ENCODE peak calls at places on chromosomes 2 and 18, in ten cellular contexts. L is AG04450, B is T-helper 22 cell, V is Calu3, R is chondrocyte, T is HTR-8/SVneo, Y is NCI-H69, A is AML-193, E is NCI-H1092 treated with DMSO at 0.1 percent for 48 hours, I is AG08395. H is an unnamed sample.

GRCh38 chr18:74342416-74343043 is 26.9 kb downstream of the C18orf63 start:
- DNase-seq in L (peak), B (no peak), V (peak), R (no peak), T (no peak), Y (peak), A (peak), E (peak), I (peak), H (peak)

GRCh38 chr2:178223806-178224205 is 29.5 kb downstream of the OSBPL6 start:
- DNase-seq in L (no peak), B (no peak), V (no peak), R (no peak), T (no peak), Y (peak), A (no peak), E (no peak), I (no peak), H (no peak)

GRCh38 chr2:42917374-42918017 is 125.1 kb upstream of the HAAO start:
- DNase-seq in L (no peak), B (no peak), V (no peak), R (no peak), T (no peak), Y (no peak), A (no peak), E (no peak), I (peak), H (no peak)

GRCh38 chr18:51666717-51667320 is 469.3 kb upstream of the MEX3C start:
- DNase-seq in L (no peak), B (no peak), V (no peak), R (no peak), T (no peak), Y (peak), A (no peak), E (peak), I (no peak), H (no peak)

GRCh38 chr2:216546646-216547403 is 48.2 kb downstream of the RPL37A start:
- DNase-seq in L (no peak), B (no peak), V (no peak), R (no peak), T (no peak), Y (no peak), A (no peak), E (no peak), I (peak), H (no peak)

GRCh38 chr2:96315400-96316071 is 9.6 kb upstream of the ITPRIPL1 start:
- DNase-seq in L (no peak), B (no peak), V (no peak), R (no peak), T (no peak), Y (no peak), A (peak), E (no peak), I (peak), H (no peak)

GRCh38 chr2:165871025-165871424 is 77.0 kb upstream of the GALNT3 start:
- DNase-seq in L (no peak), B (no peak), V (no peak), R (no peak), T (no peak), Y (peak), A (no peak), E (no peak), I (no peak), H (no peak)

GRCh38 chr2:55887906-55888625 is 35.5 kb downstream of the EFEMP1 start:
- DNase-seq in L (peak), B (no peak), V (no peak), R (no peak), T (no peak), Y (no peak), A (no peak), E (no peak), I (peak), H (no peak)

GRCh38 chr2:211187602-211188001 is 631.2 kb downstream of the CPS1 start:
- DNase-seq in L (no peak), B (no peak), V (no peak), R (no peak), T (no peak), Y (no peak), A (no peak), E (no peak), I (no peak), H (no peak)

GRCh38 chr2:190277234-190278112 is 42.2 kb downstream of the HIBCH start:
- DNase-seq in L (no peak), B (no peak), V (no peak), R (no peak), T (peak), Y (peak), A (peak), E (no peak), I (peak), H (peak)

GRCh38 chr2:204074434-204074833 is 137.9 kb downstream of the ICOS start:
- DNase-seq in L (no peak), B (no peak), V (no peak), R (no peak), T (no peak), Y (no peak), A (no peak), E (no peak), I (peak), H (no peak)

GRCh38 chr18:58367425-58368140 is 261.3 kb downstream of the ALPK2 start:
- DNase-seq in L (no peak), B (no peak), V (no peak), R (no peak), T (no peak), Y (no peak), A (no peak), E (no peak), I (no peak), H (no peak)

GRCh38 chr2:36423172-36423571 is 67.6 kb downstream of the CRIM1 start:
- DNase-seq in L (no peak), B (no peak), V (no peak), R (no peak), T (no peak), Y (peak), A (no peak), E (no peak), I (no peak), H (no peak)

GRCh38 chr2:240987588-240987987 is 10.8 kb upstream of the SNED1 start:
- DNase-seq in L (no peak), B (no peak), V (no peak), R (peak), T (no peak), Y (no peak), A (no peak), E (no peak), I (no peak), H (no peak)

GRCh38 chr2:95377724-95378123 is 24.8 kb upstream of the FAHD2A start:
- DNase-seq in L (no peak), B (no peak), V (no peak), R (no peak), T (no peak), Y (no peak), A (no peak), E (no peak), I (no peak), H (no peak)

GRCh38 chr2:675460-675859 is 1.7 kb downstream of the TMEM18 start:
- DNase-seq in L (no peak), B (no peak), V (no peak), R (no peak), T (no peak), Y (no peak), A (no peak), E (no peak), I (peak), H (no peak)

GRCh38 chr2:31319391-31320175 is 85.6 kb downstream of the EHD3 start:
- DNase-seq in L (peak), B (no peak), V (no peak), R (no peak), T (no peak), Y (no peak), A (peak), E (peak), I (peak), H (peak)

GRCh38 chr18:75244336-75244735 is 33.7 kb downstream of the TSHZ1 start:
- DNase-seq in L (no peak), B (no peak), V (peak), R (no peak), T (no peak), Y (peak), A (no peak), E (peak), I (no peak), H (peak)

GRCh38 chr2:40096360-40096759 is 317.3 kb upstream of the THUMPD2 start:
- DNase-seq in L (no peak), B (no peak), V (no peak), R (no peak), T (peak), Y (peak), A (no peak), E (no peak), I (no peak), H (no peak)

GRCh38 chr2:134169788-134170187 is 84.1 kb upstream of the MGAT5 start:
- DNase-seq in L (no peak), B (no peak), V (no peak), R (no peak), T (no peak), Y (no peak), A (no peak), E (no peak), I (no peak), H (no peak)

GRCh38 chr2:58553937-58554336 is 312.8 kb upstream of the FANCL start:
- DNase-seq in L (no peak), B (no peak), V (peak), R (no peak), T (no peak), Y (peak), A (no peak), E (peak), I (no peak), H (no peak)

GRCh38 chr2:189466656-189467055 is 25.4 kb downstream of the WDR75 start:
- DNase-seq in L (peak), B (no peak), V (peak), R (no peak), T (peak), Y (peak), A (peak), E (no peak), I (peak), H (peak)

GRCh38 chr2:127721978-127722355 is 20.7 kb downstream of the SFT2D3 start:
- DNase-seq in L (no peak), B (no peak), V (no peak), R (no peak), T (no peak), Y (no peak), A (no peak), E (no peak), I (no peak), H (no peak)

GRCh38 chr2:47541848-47542450 is 139.0 kb downstream of the MSH2 start:
- DNase-seq in L (peak), B (no peak), V (no peak), R (no peak), T (no peak), Y (peak), A (no peak), E (no peak), I (no peak), H (no peak)

GRCh38 chr2:144472046-144472412 is 47.9 kb downstream of the ZEB2 start:
- DNase-seq in L (no peak), B (no peak), V (no peak), R (no peak), T (no peak), Y (no peak), A (no peak), E (no peak), I (no peak), H (no peak)

GRCh38 chr2:205911306-205911705 is 174.7 kb downstream of the INO80D start:
- DNase-seq in L (no peak), B (no peak), V (no peak), R (no peak), T (no peak), Y (no peak), A (no peak), E (no peak), I (no peak), H (no peak)

H was measured in stimulated activated naive CD4-positive, alpha-beta T cell.